ENCODE peak calls at places on chromosomes 3 and 15, in four cellular contexts. R is right atrium auricular region, F is H7, O is heart left ventricle. P is an unnamed sample.

GRCh38 chr3:169813757-169814517 is 1.2 kb upstream of the LRRC34 start:
- DNase-seq in O (no peak), R (no peak), F (no peak), P (no peak)

GRCh38 chr15:69576948-69577351 is 124.3 kb downstream of the RPLP1 start:
- DNase-seq in R (no peak), O (no peak), F (no peak), P (no peak)

GRCh38 chr3:158091526-158091925 is 14.7 kb downstream of the SHOX2 start:
- DNase-seq in F (peak; percentile 53), O (no peak), R (no peak), P (no peak)

GRCh38 chr15:68283401-68283800 is 5.9 kb downstream of the FEM1B start:
- DNase-seq in F (no peak), R (no peak), O (no peak), P (no peak)

GRCh38 chr15:59543721-59544547 is 67.6 kb upstream of the GCNT3 start:
- DNase-seq in O (no peak), F (no peak), R (no peak), P (no peak)

GRCh38 chr3:150543128-150543527 is 3.2 kb downstream of the SERP1 start:
- DNase-seq in F (no peak), O (no peak), R (no peak), P (no peak)

GRCh38 chr3:180102134-180102533 is 65.4 kb upstream of the PEX5L start:
- DNase-seq in O (no peak), F (peak; percentile 17), R (no peak), P (no peak)

GRCh38 chr3:117358717-117359314 is 649.2 kb downstream of the TUSC7 start:
- DNase-seq in O (no peak), R (no peak), F (no peak), P (no peak)

GRCh38 chr3:63151893-63152292 is 126.2 kb upstream of the SYNPR start:
- DNase-seq in R (no peak), F (no peak), O (no peak), P (no peak)

GRCh38 chr3:139546772-139547171 is 7.2 kb upstream of the RBP1 start:
- DNase-seq in O (no peak), F (no peak), R (no peak), P (no peak)

GRCh38 chr15:78243491-78243941 is 9.2 kb upstream of the ACSBG1 start:
- DNase-seq in O (peak; percentile 59), R (no peak), F (peak; percentile 90), P (no peak)

GRCh38 chr3:194139085-194139976 is 3.4 kb downstream of the HES1 start:
- DNase-seq in R (no peak), O (peak; percentile 54), F (peak; percentile 86), P (no peak)

GRCh38 chr15:74824976-74825375 is 1.5 kb upstream of the CPLX3 start:
- DNase-seq in R (no peak), O (no peak), F (no peak), P (no peak)

GRCh38 chr15:38670142-38671002 is 105.8 kb upstream of the RASGRP1 start:
- DNase-seq in R (no peak), F (no peak), O (no peak), P (no peak)

GRCh38 chr3:51798561-51798960 is 19.5 kb upstream of the IQCF6 start:
- DNase-seq in R (no peak), F (peak; percentile 60), O (no peak), P (no peak)

GRCh38 chr15:31279221-31280036 is 47.2 kb upstream of the KLF13 start:
- DNase-seq in O (peak; percentile 20), F (peak; percentile 15), R (peak; percentile 53), P (no peak)

GRCh38 chr3:55588120-55588765 is 101.1 kb upstream of the WNT5A start:
- DNase-seq in O (no peak), F (peak; percentile 48), R (no peak), P (no peak)

GRCh38 chr3:126461450-126462070 is 14.1 kb downstream of the ZXDC start:
- DNase-seq in F (no peak), O (no peak), R (no peak), P (no peak)

GRCh38 chr3:74426571-74426970 is 187.9 kb downstream of the CNTN3 start:
- DNase-seq in O (no peak), F (no peak), R (no peak), P (no peak)

GRCh38 chr3:130604806-130605205 is 87.8 kb downstream of the COL6A6 start:
- DNase-seq in F (no peak), R (no peak), O (no peak), P (no peak)

GRCh38 chr15:62053439-62054085 is 6.7 kb downstream of the VPS13C start:
- DNase-seq in O (no peak), R (no peak), F (no peak), P (no peak)

GRCh38 chr15:89462198-89462912 is 34.0 kb downstream of the RHCG start:
- DNase-seq in R (no peak), O (no peak), F (no peak), P (no peak)

GRCh38 chr15:89461386-89461785 is 35.0 kb downstream of the RHCG start:
- DNase-seq in R (no peak), F (no peak), O (no peak), P (no peak)

GRCh38 chr15:89459271-89460038 is 36.9 kb downstream of the RHCG start:
- DNase-seq in R (no peak), F (no peak), O (no peak), P (no peak)

GRCh38 chr15:89460048-89460447 is 36.3 kb downstream of the RHCG start:
- DNase-seq in O (no peak), R (no peak), F (no peak), P (no peak)

DNA sequence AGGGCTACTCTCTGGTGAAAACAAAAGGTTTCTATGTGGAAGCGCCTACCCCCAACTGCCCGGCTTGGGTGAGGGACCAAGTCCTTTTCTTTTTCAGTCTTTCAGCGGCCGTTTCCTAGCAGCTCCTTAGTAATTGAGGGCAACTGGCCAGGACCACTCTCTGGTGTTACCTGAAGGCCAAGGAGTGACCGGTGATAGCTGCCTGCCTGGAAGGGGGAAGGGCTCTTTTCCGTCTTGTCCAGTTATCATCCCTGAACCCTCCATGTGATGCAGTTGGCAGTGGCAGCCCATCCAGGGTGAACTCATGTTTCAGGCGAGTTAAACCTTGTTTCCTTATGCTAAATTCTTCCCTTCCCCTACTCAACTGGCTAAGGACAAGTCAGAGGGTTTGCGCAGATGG is 33.3 kb downstream of the RHCG start:
- DNase-seq in F (no peak), O (no peak), R (no peak), P (no peak)
- H3K4me3 ChIP-seq in F (no peak overlapping the region), O (no peak overlapping the region), R (no peak overlapping the region), P (no peak overlapping the region)

GRCh38 chr3:9553949-9554513 is 409 bp upstream of the LHFPL4 start:
- DNase-seq in F (no peak), O (no peak), R (no peak), P (no peak)

GRCh38 chr3:9552252-9552999 is 1.2 kb downstream of the LHFPL4 start:
- DNase-seq in O (peak; percentile 31), R (no peak), F (peak; percentile 89), P (peak; percentile 1)

GRCh38 chr3:9550999-9551398 is 2.6 kb downstream of the LHFPL4 start:
- DNase-seq in R (no peak), F (peak; percentile 35), O (no peak), P (no peak)

GRCh38 chr3:9549600-9549999 is 4.0 kb downstream of the LHFPL4 start:
- DNase-seq in F (no peak), O (no peak), R (no peak), P (no peak)

DNA sequence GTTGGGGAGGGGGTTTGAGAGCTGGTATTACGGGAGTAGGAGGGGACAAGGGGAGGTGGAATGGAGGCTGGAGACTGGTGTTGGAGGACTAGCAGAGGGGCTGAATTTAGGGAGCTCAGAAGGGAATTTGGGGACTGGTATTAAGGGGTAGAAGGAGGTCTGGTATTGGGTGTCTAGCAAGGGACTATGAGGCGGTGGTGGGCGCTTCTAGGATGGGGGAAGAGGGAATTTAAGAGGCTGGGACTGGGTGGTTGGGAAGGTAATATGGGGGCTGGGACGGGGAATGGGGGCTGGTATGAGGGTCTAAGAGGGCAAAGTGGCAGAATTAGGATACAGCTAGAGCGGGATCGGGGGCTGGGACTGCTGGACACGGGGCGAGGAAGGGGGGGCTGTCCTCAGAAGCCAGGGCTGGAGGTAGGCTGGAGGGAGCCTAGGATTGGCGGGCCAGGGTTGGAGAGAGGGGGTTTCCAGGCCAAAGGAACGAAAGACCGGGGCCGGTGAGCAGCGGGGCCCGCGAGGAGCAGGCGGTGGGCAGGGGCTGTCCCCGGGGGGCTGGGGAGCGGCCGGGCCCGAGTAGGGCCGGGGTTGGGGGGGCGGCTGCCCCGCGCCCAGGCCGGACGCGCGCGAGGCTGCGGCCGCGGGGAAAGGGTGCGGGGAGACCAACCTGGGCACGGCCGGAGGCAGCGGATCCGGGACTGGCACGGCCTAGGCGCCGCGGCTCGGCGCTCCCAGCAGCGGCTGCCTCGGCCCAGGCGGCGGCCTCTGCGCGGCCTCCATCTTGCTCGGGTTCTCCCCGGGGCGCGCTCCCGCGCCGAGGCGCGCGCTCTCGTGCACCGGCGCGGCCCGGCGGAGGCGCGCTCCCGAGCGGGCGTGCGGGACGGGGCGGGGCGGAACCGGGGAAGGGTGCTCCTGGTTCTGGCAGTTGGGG is at the start of gene LHFPL4:
- DNase-seq in R (no peak), F (peak; percentile 96), O (no peak), P (no peak)
- H3K4me3 ChIP-seq in R (no peak within 1 kb of the TSS), F (peak within 1 kb of the TSS; percentile 60), O (no peak within 1 kb of the TSS), P (no peak within 1 kb of the TSS)

GRCh38 chr3:127899769-127900168 is 15.3 kb upstream of the KBTBD12 start:
- DNase-seq in O (no peak), F (no peak), R (no peak), P (no peak)
- H3K4me3 ChIP-seq in O (no peak overlapping the region), F (no peak overlapping the region), R (no peak overlapping the region), P (no peak overlapping the region)

DNA sequence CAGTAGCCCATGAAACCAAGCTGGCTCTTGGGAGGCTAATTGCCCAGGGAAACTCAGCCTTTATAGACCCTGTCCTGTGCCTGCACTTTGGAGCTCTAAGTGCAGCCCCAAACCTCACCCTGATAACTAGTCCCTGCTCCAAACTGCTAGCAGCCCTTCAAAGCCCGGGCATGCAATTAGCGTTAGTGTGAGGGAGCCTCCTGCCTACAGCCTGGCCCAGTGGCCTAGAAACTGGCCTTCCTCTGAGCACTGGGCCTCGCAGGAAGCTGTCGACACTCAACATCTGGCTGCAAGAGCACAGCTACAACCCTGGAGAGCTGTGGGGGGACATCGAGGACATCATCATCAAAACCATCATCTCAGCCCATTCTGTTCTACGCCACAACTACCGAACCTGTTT is 7.7 kb upstream of the NGRN start:
- DNase-seq in F (no peak), O (no peak), R (no peak), P (no peak)
- H3K4me3 ChIP-seq in F (no peak overlapping the region), O (no peak overlapping the region), R (no peak overlapping the region), P (no peak overlapping the region)

DNA sequence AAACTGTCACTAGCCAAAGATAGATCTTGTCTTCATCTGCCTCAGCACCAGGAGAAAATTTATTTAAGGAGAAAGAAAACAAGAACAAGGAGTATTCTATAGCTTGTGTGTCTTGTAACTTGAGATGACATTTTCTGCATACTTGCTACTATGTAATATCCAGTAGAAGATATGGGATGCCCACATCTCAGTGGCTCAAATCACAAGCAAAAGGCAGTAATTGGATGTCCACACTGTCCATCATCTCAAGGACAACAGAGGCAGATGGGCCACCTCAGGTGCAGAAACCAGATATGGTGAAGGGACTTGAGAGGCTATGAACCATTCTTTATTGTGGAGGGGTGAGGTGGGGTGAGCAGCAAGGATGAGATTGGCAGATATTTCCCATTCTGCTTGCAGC is 309.0 kb downstream of the GBE1 start:
- DNase-seq in F (no peak), O (no peak), R (no peak), P (no peak)
- H3K4me3 ChIP-seq in F (no peak overlapping the region), O (no peak overlapping the region), R (no peak overlapping the region), P (no peak overlapping the region)

P was measured in epithelial cell of proximal tubule.